ENCODE peak calls at places on chromosomes 3 and 15, in seven cellular contexts. One of them, this sample, is unnamed. For H3K4me1, the result is how much of the 10 kb centered on the place peaks cover.

GRCh38 chr15:75420698-75421097 is 30.8 kb downstream of the SIN3A start:
- DNase-seq in hepatocyte: no peak
- DNase-seq in SK-N-SH: no peak
- DNase-seq in MM.1S: no peak
- DNase-seq in OCI-LY7: no peak
- DNase-seq in neural progenitor cell: no peak
- DNase-seq in HCT116: no peak
- DNase-seq in this sample: peak

GRCh38 chr15:56038015-56038414 is 44.6 kb upstream of the NEDD4 start:
- DNase-seq in OCI-LY7: peak
- DNase-seq in MM.1S: no peak
- DNase-seq in SK-N-SH: no peak
- DNase-seq in HCT116: no peak
- DNase-seq in hepatocyte: no peak
- DNase-seq in neural progenitor cell: no peak
- DNase-seq in this sample: peak

GRCh38 chr3:13027154-13027553 is 46.1 kb downstream of the IQSEC1 start:
- DNase-seq in hepatocyte: no peak
- DNase-seq in neural progenitor cell: peak
- DNase-seq in MM.1S: no peak
- DNase-seq in SK-N-SH: no peak
- DNase-seq in HCT116: no peak
- DNase-seq in OCI-LY7: no peak
- DNase-seq in this sample: no peak

GRCh38 chr15:74889390-74889881 is 406 bp upstream of the MPI start:
- DNase-seq in HCT116: no peak
- DNase-seq in SK-N-SH: peak
- DNase-seq in OCI-LY7: no peak
- DNase-seq in hepatocyte: no peak
- DNase-seq in neural progenitor cell: peak
- DNase-seq in MM.1S: no peak
- DNase-seq in this sample: peak

GRCh38 chr3:100637197-100637631 is 27.8 kb downstream of the ADGRG7 start:
- DNase-seq in OCI-LY7: no peak
- DNase-seq in SK-N-SH: no peak
- DNase-seq in HCT116: no peak
- DNase-seq in neural progenitor cell: no peak
- DNase-seq in hepatocyte: peak
- DNase-seq in MM.1S: no peak
- DNase-seq in this sample: peak

GRCh38 chr3:55190296-55190695 is 262.4 kb upstream of the LRTM1 start:
- DNase-seq in OCI-LY7: no peak
- DNase-seq in HCT116: no peak
- DNase-seq in SK-N-SH: no peak
- DNase-seq in MM.1S: no peak
- DNase-seq in neural progenitor cell: peak
- DNase-seq in hepatocyte: no peak
- DNase-seq in this sample: peak

GRCh38 chr15:34616613-34617012 is 33.2 kb upstream of the GOLGA8B start:
- DNase-seq in OCI-LY7: no peak
- DNase-seq in HCT116: peak
- DNase-seq in neural progenitor cell: no peak
- DNase-seq in MM.1S: no peak
- DNase-seq in SK-N-SH: no peak
- DNase-seq in hepatocyte: peak
- DNase-seq in this sample: peak

GRCh38 chr3:123201223-123201556 is 553 bp upstream of the SEC22A start:
- DNase-seq in OCI-LY7: no peak
- DNase-seq in SK-N-SH: no peak
- DNase-seq in MM.1S: peak
- DNase-seq in neural progenitor cell: no peak
- DNase-seq in hepatocyte: no peak
- DNase-seq in HCT116: no peak
- DNase-seq in this sample: no peak

GRCh38 chr15:40516322-40516721 is 45.5 kb downstream of the CHST14 start:
- DNase-seq in HCT116: no peak
- DNase-seq in hepatocyte: no peak
- DNase-seq in neural progenitor cell: no peak
- DNase-seq in OCI-LY7: no peak
- DNase-seq in MM.1S: no peak
- DNase-seq in SK-N-SH: no peak
- DNase-seq in this sample: no peak

DNA sequence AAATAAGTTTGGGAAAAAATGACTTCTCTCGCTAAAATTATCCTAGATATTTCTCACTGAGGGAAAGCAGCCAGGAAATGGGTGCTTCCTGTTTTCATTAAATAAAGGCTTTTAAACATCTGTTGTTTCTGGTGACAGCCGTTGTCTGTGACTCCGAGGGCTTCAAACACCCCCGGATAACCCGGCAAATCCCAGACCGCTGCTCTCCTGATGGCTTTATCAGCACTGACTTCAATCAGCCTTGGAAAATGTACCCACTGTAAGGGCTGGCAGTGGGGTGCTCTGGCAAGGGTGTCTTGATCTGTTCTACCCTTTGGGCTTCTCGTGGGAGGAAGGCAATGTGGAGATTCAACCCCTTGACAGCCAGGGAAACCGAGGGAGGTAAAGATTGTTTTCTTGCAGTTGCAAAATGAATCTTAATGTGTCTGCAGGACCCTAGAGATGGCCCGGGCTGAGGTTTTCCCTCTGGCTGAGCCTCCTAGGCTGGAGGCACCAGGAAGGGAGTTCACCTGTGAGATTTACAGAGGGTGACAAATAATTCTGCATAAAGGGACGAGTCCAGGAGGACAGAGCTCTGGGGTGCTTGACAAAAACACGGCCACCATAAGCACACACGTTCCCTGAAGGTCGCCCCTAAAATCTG is 33.6 kb upstream of the SEC13 start:
- DNase-seq in MM.1S: no peak
- DNase-seq in SK-N-SH: peak
- DNase-seq in hepatocyte: no peak
- DNase-seq in neural progenitor cell: no peak
- DNase-seq in OCI-LY7: no peak
- DNase-seq in HCT116: no peak
- DNase-seq in this sample: peak
- TF ChIP-seq EZH2phosphoT487 in MM.1S: no peak
- TF ChIP-seq EZH2phosphoT487 in SK-N-SH: no peak
- TF ChIP-seq EZH2phosphoT487 in hepatocyte: no peak
- TF ChIP-seq EZH2phosphoT487 in neural progenitor cell: no peak
- TF ChIP-seq EZH2phosphoT487 in OCI-LY7: no peak
- TF ChIP-seq EZH2phosphoT487 in HCT116: no peak
- TF ChIP-seq EZH2phosphoT487 in this sample: no peak

GRCh38 chr15:89096664-89097063 is 8.4 kb downstream of the ABHD2 start:
- DNase-seq in HCT116: no peak
- DNase-seq in SK-N-SH: no peak
- DNase-seq in neural progenitor cell: no peak
- DNase-seq in OCI-LY7: no peak
- DNase-seq in hepatocyte: no peak
- DNase-seq in MM.1S: no peak
- DNase-seq in this sample: no peak

GRCh38 chr15:89093509-89093908 is 5.3 kb downstream of the ABHD2 start:
- DNase-seq in OCI-LY7: no peak
- DNase-seq in hepatocyte: no peak
- DNase-seq in neural progenitor cell: no peak
- DNase-seq in SK-N-SH: no peak
- DNase-seq in HCT116: no peak
- DNase-seq in MM.1S: no peak
- DNase-seq in this sample: no peak

GRCh38 chr15:89097313-89097712 is 9.1 kb downstream of the ABHD2 start:
- DNase-seq in MM.1S: no peak
- DNase-seq in HCT116: no peak
- DNase-seq in OCI-LY7: no peak
- DNase-seq in neural progenitor cell: no peak
- DNase-seq in SK-N-SH: no peak
- DNase-seq in hepatocyte: no peak
- DNase-seq in this sample: no peak

GRCh38 chr15:89095073-89095472 is 6.8 kb downstream of the ABHD2 start:
- DNase-seq in OCI-LY7: no peak
- DNase-seq in SK-N-SH: no peak
- DNase-seq in HCT116: no peak
- DNase-seq in hepatocyte: no peak
- DNase-seq in MM.1S: no peak
- DNase-seq in neural progenitor cell: no peak
- DNase-seq in this sample: no peak

DNA sequence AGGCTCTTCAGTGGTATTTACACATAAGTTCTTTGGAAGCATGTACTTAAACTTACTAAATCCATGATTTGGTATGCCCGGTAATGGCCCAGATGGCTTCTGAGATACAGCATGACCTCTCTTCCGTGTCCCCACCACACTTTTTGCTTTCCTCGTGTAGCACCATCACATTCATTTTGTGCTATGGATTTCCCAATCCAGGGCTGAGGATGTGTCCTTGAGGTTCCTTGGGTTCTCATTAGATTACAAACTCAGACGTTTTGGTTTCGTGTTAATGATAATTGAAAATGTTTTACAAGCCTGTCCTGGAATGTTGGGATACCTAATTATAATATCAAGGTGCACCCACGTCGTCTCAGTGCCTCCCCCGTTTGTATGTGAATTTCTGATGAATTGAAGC is 7.3 kb downstream of the ABHD2 start:
- DNase-seq in MM.1S: no peak
- DNase-seq in hepatocyte: no peak
- DNase-seq in neural progenitor cell: no peak
- DNase-seq in OCI-LY7: no peak
- DNase-seq in HCT116: no peak
- DNase-seq in SK-N-SH: no peak
- DNase-seq in this sample: no peak
- H3K4me1 ChIP-seq in MM.1S: under half
- H3K4me1 ChIP-seq in hepatocyte: under half
- H3K4me1 ChIP-seq in neural progenitor cell: under half
- H3K4me1 ChIP-seq in OCI-LY7: under half
- H3K4me1 ChIP-seq in HCT116: under half
- H3K4me1 ChIP-seq in SK-N-SH: under half
- H3K4me1 ChIP-seq in this sample: under half

DNA sequence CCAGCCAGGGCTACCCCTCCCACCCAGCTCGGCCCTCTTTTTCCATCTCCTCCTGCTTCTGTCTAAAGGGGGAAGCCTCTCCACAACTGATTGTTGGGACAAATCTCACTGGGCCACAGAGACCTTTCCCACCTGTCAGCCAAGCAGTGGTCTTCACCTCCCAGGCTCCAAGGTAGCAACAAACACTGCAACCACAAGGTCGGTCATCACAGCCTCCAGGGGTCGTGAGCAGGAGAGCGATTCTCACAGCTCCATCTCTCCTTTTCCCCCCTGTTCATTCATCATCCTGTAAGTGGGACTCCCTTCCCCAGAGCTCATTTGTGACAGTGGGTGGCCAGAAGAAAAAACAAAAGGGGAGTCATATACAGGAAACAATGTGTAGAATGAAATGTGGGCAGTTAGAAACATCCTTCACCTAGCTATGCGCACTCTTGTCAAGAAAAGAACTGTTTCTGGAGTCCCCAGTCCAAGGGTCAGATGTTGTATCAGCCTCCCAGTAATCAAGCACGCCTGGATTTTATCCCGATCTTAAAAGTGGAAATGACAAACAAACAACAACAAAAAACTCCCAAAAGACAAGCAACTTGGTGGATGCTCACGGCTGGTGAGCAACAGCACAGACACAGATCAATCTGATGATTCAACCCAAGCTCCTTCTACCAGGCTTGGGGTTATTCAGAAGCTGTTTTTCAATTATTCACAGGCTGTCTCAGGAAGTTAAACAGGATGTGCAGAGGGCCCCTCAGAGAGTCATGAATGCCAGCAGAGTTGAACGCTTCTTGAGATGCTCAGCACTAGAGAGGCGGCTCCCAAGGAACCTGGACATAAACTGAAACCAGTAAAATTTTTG is 22.4 kb downstream of the LYZL4 start:
- DNase-seq in neural progenitor cell: no peak
- DNase-seq in OCI-LY7: peak
- DNase-seq in SK-N-SH: no peak
- DNase-seq in HCT116: no peak
- DNase-seq in MM.1S: peak
- DNase-seq in hepatocyte: no peak
- DNase-seq in this sample: no peak
- TF ChIP-seq EZH2phosphoT487 in neural progenitor cell: no peak
- TF ChIP-seq EZH2phosphoT487 in OCI-LY7: no peak
- TF ChIP-seq EZH2phosphoT487 in SK-N-SH: no peak
- TF ChIP-seq EZH2phosphoT487 in HCT116: no peak
- TF ChIP-seq EZH2phosphoT487 in MM.1S: no peak
- TF ChIP-seq EZH2phosphoT487 in hepatocyte: no peak
- TF ChIP-seq EZH2phosphoT487 in this sample: no peak

GRCh38 chr3:20083953-20084352 is 43.7 kb downstream of the KAT2B start:
- DNase-seq in HCT116: no peak
- DNase-seq in OCI-LY7: no peak
- DNase-seq in hepatocyte: no peak
- DNase-seq in neural progenitor cell: no peak
- DNase-seq in MM.1S: no peak
- DNase-seq in SK-N-SH: no peak
- DNase-seq in this sample: no peak

GRCh38 chr3:20080956-20081554 is 40.8 kb downstream of the KAT2B start:
- DNase-seq in MM.1S: no peak
- DNase-seq in neural progenitor cell: no peak
- DNase-seq in hepatocyte: peak
- DNase-seq in SK-N-SH: peak
- DNase-seq in OCI-LY7: no peak
- DNase-seq in HCT116: no peak
- DNase-seq in this sample: no peak

GRCh38 chr3:20079621-20080020 is 39.4 kb downstream of the KAT2B start:
- DNase-seq in hepatocyte: no peak
- DNase-seq in HCT116: no peak
- DNase-seq in SK-N-SH: no peak
- DNase-seq in neural progenitor cell: no peak
- DNase-seq in MM.1S: no peak
- DNase-seq in OCI-LY7: no peak
- DNase-seq in this sample: no peak

GRCh38 chr3:20078194-20078709 is 38.0 kb downstream of the KAT2B start:
- DNase-seq in OCI-LY7: no peak
- DNase-seq in HCT116: no peak
- DNase-seq in MM.1S: no peak
- DNase-seq in SK-N-SH: no peak
- DNase-seq in neural progenitor cell: no peak
- DNase-seq in hepatocyte: no peak
- DNase-seq in this sample: no peak

DNA sequence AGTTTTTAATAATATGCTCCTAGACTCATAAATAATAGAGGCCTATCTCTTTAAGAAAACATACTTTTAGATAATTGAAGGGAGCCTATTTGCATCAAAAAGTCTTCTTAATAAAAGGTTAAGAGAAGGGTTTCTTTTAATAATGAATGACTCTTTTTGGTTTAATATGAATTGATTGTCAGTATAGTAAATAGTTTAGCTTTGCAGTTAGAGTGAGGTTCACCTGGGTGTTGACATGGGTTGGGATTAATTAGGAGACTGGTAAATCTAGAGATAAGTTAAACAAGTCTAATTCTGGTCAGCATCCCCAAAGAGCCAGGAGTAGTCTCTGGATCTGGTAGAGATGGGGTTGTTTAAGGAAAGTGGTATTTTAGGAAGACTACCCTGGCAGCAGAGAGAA is 43.0 kb downstream of the KAT2B start:
- DNase-seq in SK-N-SH: no peak
- DNase-seq in HCT116: no peak
- DNase-seq in OCI-LY7: no peak
- DNase-seq in hepatocyte: no peak
- DNase-seq in neural progenitor cell: no peak
- DNase-seq in MM.1S: no peak
- DNase-seq in this sample: no peak
- H3K4me1 ChIP-seq in SK-N-SH: under half
- H3K4me1 ChIP-seq in HCT116: under half
- H3K4me1 ChIP-seq in OCI-LY7: under half
- H3K4me1 ChIP-seq in hepatocyte: under half
- H3K4me1 ChIP-seq in neural progenitor cell: under half
- H3K4me1 ChIP-seq in MM.1S: under half
- H3K4me1 ChIP-seq in this sample: under half

This sample was measured in GM23248.